ENCODE peak calls at places on chromosomes 3 and 15, in four cellular contexts. U is HepG2, K is GM12878, O is K562. N is an unnamed sample.

GRCh38 chr15:98791046-98791701 is 142.8 kb downstream of the IGF1R start:
- DNase-seq in K (no peak), O (no peak), U (no peak), N (no peak)

GRCh38 chr3:138065939-138066338 is 49.5 kb downstream of the DZIP1L start:
- DNase-seq in K (no peak), O (no peak), U (no peak), N (no peak)

GRCh38 chr3:151813777-151814176 is at the start of gene AADAC:
- DNase-seq in O (no peak), U (no peak), K (no peak), N (no peak)

GRCh38 chr3:71710906-71711494 is 14.2 kb downstream of the EIF4E3 start:
- DNase-seq in U (peak), K (peak), O (peak), N (peak)

GRCh38 chr3:8734908-8735307 is 1.3 kb downstream of the CAV3 start:
- DNase-seq in O (no peak), K (no peak), U (no peak), N (no peak)

GRCh38 chr3:190013943-190014924 is 106.5 kb downstream of the P3H2 start:
- DNase-seq in O (no peak), U (no peak), K (no peak), N (peak)

GRCh38 chr3:55522077-55522476 is 35.0 kb upstream of the WNT5A start:
- DNase-seq in K (no peak), U (no peak), O (no peak), N (peak)

GRCh38 chr15:87031545-87032230 is 952.0 kb downstream of the AGBL1 start:
- DNase-seq in U (no peak), O (no peak), K (no peak), N (no peak)

GRCh38 chr15:90890839-90891238 is 6.5 kb downstream of the FES start:
- DNase-seq in U (no peak), O (no peak), K (no peak), N (no peak)

GRCh38 chr15:58582150-58582549 is 150.4 kb downstream of the LIPC start:
- DNase-seq in K (no peak), U (no peak), O (no peak), N (no peak)

GRCh38 chr3:156677120-156677479 is 2.7 kb downstream of the TIPARP start:
- DNase-seq in U (no peak), O (no peak), K (no peak), N (no peak)

GRCh38 chr3:133881987-133882825 is 13.5 kb downstream of the RAB6B start:
- DNase-seq in U (no peak), O (no peak), K (no peak), N (no peak)

GRCh38 chr3:186519021-186519658 is 25.0 kb downstream of the CRYGS start:
- DNase-seq in O (no peak), U (no peak), K (peak), N (no peak)

GRCh38 chr3:66795365-66795764 is 202.7 kb upstream of the KBTBD8 start:
- DNase-seq in U (no peak), O (no peak), K (no peak), N (no peak)

GRCh38 chr15:82851981-82852511 is 42.6 kb downstream of the WHAMM start:
- DNase-seq in U (no peak), K (no peak), O (no peak), N (no peak)

GRCh38 chr3:72192572-72192971 is 407.6 kb upstream of the PROK2 start:
- DNase-seq in O (no peak), U (no peak), K (no peak), N (no peak)

GRCh38 chr15:80977627-80978036 is 12.0 kb downstream of the MESD start:
- DNase-seq in O (peak), U (peak), K (no peak), N (peak)

GRCh38 chr3:179323197-179323901 is 518 bp downstream of the ZNF639 start:
- DNase-seq in K (no peak), U (peak), O (peak), N (peak)

GRCh38 chr15:65981837-65982696 is 112.8 kb downstream of the RAB11A start:
- DNase-seq in K (no peak), O (peak), U (peak), N (peak)

GRCh38 chr15:92884459-92884812 is 15.7 kb upstream of the CHD2 start:
- DNase-seq in K (no peak), U (no peak), O (no peak), N (no peak)

GRCh38 chr3:148101061-148101460 is 596.6 kb upstream of the AGTR1 start:
- DNase-seq in O (no peak), K (no peak), U (no peak), N (no peak)

GRCh38 chr15:67884514-67885225 is 44.8 kb upstream of the RNU6-1 start:
- DNase-seq in U (peak), O (peak), K (no peak), N (peak)

GRCh38 chr3:14472471-14473351 is 67.4 kb downstream of the GRIP2 start:
- DNase-seq in K (no peak), O (no peak), U (peak), N (no peak)

GRCh38 chr3:186247821-186248814 is 113.9 kb downstream of the DGKG start:
- DNase-seq in K (no peak), U (no peak), O (no peak), N (no peak)

DNA sequence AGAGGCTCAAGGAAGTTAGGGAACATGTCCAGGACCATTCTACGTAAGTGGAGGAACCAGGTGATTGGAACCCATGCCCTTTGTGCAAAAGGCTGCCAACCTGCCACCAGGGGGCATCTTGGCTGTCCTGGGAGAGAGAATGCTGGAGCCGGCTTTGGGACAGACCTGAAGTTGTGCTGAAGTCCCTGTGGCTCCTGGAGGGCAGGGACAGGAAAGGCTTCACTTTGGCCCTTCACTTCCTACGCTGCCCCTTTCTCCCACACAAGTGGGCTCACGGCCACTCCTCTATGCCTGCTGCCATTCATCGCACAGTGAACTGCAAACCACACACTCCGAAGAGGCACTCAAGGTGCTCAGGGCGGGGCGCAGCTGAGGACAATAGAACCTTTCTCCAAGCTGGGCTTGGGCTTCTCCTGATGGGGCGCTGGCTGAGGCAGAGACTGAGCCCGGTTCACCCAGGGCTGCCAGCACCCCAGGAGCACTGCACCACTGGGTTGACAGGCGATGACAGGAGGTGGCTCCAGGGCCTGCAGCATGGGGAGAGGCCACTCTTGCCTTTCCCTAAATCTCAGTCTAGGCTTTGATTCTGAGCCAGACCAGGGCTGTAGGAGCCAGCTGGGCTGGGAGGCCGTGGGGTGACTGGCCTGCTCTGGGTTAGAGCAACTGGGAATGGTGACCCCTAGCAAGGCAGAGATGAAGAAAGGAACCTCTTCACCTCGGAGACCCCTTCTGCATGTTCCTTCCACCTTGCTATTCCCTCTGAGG is 8.4 kb downstream of the SHF start:
- DNase-seq in K (no peak), U (peak), O (peak), N (peak)
- H2AFZ ChIP-seq in K (no peak), U (no peak), O (no peak), N (no peak)

GRCh38 chr3:126556637-126557414 is 1.9 kb downstream of the C3orf22 start:
- DNase-seq in K (no peak), U (no peak), O (no peak), N (no peak)

GRCh38 chr3:126555795-126556636 is 2.7 kb downstream of the C3orf22 start:
- DNase-seq in K (no peak), U (no peak), O (no peak), N (no peak)

GRCh38 chr3:126557415-126557745 is 1.4 kb downstream of the C3orf22 start:
- DNase-seq in U (no peak), O (no peak), K (no peak), N (no peak)

GRCh38 chr3:126558336-126559071 is at the start of gene C3orf22:
- DNase-seq in U (no peak), K (no peak), O (no peak), N (no peak)

GRCh38 chr3:126557761-126558160 is 971 bp downstream of the C3orf22 start:
- DNase-seq in U (no peak), O (no peak), K (no peak), N (no peak)
- TF ChIP-seq JUNB in U (no peak), O (no peak), K (no peak), N (no peak)

GRCh38 chr15:63891763-63892123 is 58.0 kb upstream of the HERC1 start:
- DNase-seq in U (no peak), O (no peak), K (no peak), N (no peak)
- H2AFZ ChIP-seq in U (no peak), O (peak), K (no peak), N (peak)

DNA sequence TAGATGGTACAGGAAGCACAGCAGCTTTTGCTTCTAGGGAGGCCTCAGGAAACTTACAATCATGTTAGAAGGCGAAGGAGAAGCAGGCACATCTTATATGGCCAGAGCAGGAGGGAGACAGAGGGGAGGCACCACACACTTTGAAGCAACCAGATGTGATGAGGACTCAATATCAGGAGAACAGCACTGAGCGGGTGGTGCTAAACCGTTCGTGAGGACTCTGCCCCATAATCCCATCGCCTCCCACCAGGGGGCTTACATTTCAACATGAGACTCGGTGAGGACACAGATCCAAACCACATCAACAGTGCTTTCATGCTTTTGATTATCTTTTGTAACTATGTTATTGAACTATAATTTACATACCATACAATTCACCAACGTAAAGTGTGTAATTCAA is 7.6 kb upstream of the TMEM44 start:
- DNase-seq in O (no peak), K (no peak), U (peak), N (peak)
- TF ChIP-seq JUNB in O (no peak), K (no peak), U (no peak), N (no peak)

GRCh38 chr15:40914486-40914885 is 14.7 kb upstream of the DLL4 start:
- DNase-seq in U (no peak), O (no peak), K (no peak), N (peak)
- H2AFZ ChIP-seq in U (no peak), O (peak), K (no peak), N (peak)

DNA sequence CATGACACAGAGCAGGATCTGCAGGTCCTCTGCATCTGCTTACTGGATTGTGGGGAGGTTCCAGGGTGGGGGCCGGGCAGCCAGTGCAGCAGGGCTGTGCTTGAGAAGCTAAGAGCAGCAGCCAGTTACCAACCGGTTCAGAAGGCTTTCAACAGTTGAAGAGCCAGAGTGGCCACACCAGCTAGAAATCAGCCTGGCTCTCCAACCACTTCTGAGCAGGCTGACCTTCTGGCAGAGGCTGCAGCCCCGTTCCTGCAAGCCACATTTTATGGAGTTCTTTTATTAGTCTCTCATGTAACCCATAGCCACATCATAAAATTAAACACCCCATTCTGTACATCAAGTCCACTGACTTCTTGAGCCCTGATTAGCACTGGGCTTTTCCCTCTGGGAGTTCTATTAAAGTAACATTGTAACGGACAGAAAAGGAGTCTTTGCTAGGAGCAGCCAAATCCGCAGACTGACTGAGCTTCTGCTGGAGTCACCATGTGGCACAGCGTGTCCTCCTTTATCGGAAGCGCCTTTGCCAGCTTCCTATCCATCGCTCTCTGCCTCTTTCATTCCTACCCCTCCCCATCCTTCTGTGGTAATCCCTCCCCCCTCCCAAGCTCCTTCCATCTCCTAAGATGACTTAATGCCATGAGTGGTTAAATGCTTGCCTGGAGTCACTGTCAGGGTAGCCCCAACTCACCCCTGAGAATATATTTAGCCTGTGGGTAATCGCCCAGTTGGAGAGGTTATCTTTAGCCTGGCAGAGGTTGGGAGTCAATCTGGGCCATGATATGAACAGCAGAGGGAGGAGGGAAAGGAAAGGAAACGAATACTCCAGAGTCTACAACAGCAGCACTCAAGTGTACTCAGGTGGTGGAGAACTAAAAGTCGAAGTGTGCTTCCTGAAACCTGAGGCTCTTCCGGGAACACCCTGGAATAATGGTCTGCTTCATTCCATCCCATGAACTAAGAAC is 138.4 kb upstream of the HES1 start:
- DNase-seq in O (no peak), U (no peak), K (no peak), N (no peak)
- TF ChIP-seq JUNB in O (no peak), U (no peak), K (no peak), N (no peak)

DNA sequence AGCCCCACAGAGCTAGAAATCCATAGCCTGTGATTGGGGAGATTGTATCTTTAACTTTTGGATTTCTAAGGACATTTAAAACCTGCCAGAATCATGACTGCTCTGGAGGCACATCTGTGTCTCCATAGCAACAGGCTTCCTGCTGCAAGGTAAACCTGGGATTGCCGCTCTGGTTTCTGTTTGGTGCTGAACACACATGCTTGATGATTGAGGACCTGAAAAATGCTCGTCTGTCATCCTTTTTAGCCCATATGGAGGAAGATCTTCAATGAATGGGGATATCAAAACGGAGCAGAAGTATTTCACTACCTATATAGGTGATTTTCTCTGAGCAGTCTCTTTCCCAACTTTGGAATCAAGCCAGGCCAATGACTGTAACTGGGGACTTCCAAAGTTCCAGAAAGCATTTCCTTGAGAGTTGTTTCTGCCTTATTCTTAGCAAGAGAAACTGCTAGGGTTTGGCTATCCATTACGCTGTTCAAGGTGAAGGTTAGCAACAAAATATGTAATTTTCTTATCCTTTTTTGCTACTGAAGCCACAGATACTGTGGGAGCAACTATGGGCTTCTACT is 96.5 kb upstream of the TNIK start:
- DNase-seq in U (no peak), K (no peak), O (no peak), N (peak)
- H2AFZ ChIP-seq in U (no peak), K (peak), O (no peak), N (peak)

GRCh38 chr3:100615684-100616083 is 6.3 kb downstream of the ADGRG7 start:
- DNase-seq in O (no peak), K (no peak), U (no peak), N (no peak)
- TF ChIP-seq JUNB in O (no peak), K (no peak), U (no peak), N (no peak)

DNA sequence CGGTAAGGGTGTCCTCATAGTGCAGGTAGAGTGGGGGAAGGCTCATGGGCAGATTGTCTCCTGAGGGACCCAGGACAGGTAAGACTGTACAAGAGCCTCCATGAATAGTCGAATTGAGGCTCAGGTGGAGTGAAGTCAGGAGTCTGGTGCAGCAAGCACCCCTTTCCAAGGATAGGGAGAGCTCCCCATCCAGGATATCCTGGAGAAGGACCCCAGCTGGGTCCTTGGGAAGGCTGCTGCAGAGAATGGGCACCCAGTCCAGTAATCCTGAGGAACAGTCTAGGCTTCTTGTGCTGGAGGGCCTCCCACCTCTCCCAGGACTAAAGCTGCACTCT is 592 bp downstream of the DUOXA2 start:
- DNase-seq in K (no peak), U (no peak), O (no peak), N (no peak)
- H2AFZ ChIP-seq in K (no peak), U (no peak), O (no peak), N (no peak)

GRCh38 chr3:124491875-124492274 is 238.4 kb upstream of the UMPS start:
- DNase-seq in K (no peak), U (no peak), O (no peak), N (no peak)

GRCh38 chr3:124498891-124499290 is 231.4 kb upstream of the UMPS start:
- DNase-seq in O (no peak), K (no peak), U (no peak), N (no peak)

GRCh38 chr3:124497487-124497886 is 232.8 kb upstream of the UMPS start:
- DNase-seq in U (no peak), O (no peak), K (no peak), N (no peak)

GRCh38 chr3:124492824-124493223 is 237.4 kb upstream of the UMPS start:
- DNase-seq in O (peak), U (peak), K (no peak), N (peak)

DNA sequence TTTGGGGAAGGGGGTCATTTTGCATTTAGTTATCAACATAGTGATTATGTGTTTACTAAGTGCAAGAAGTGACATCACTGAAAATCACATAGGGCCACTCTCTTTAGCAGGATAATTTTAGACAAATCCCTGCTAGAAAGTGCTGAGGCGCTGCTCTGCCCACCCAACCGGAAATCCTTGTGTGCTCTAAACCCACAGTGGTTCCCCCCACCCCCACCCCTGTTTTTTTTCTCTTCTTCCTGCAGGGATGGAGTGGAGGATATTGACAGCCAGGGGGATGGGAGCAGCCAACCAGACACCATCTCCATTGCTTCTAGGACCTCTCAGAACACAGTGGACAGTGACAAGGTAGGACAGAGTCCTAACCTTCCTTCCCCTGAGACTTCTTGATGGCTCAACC is 234.2 kb upstream of the UMPS start:
- DNase-seq in U (no peak), K (no peak), O (no peak), N (no peak)
- TF ChIP-seq JUNB in U (no peak), K (no peak), O (no peak), N (no peak)

N was measured in GM23338.